ENCODE peak calls at places on chromosomes 7 and 10, in six cellular contexts. G, H, J, K, B and O are unnamed samples.

GRCh38 chr10:62620491-62620890 is 184.0 kb upstream of the ADO start:
- DNase-seq in G (no peak), H (no peak), J (no peak), K (no peak), B (no peak), O (no peak)

GRCh38 chr7:105708681-105709080 is 127.4 kb upstream of the EFCAB10 start:
- DNase-seq in G (no peak), H (no peak), J (no peak), K (no peak), B (no peak), O (no peak)

GRCh38 chr7:157097569-157097968 is 41.2 kb upstream of the UBE3C start:
- DNase-seq in G (no peak), H (no peak), J (no peak), K (no peak), B (no peak), O (no peak)

GRCh38 chr10:31739146-31739545 is 189.5 kb downstream of the ARHGAP12 start:
- DNase-seq in G (no peak), H (no peak), J (no peak), K (no peak), B (no peak), O (no peak)

GRCh38 chr7:105530126-105530525 is 1.9 kb upstream of the RINT1 start:
- DNase-seq in G (no peak), H (no peak), J (no peak), K (no peak), B (no peak), O (no peak)

GRCh38 chr10:49282879-49283321 is 16.1 kb upstream of the C10orf71 start:
- DNase-seq in G (no peak), H (no peak), J (no peak), K (no peak), B (no peak), O (no peak)

GRCh38 chr7:75531359-75531821 is 39.3 kb downstream of the SPDYE5 start:
- DNase-seq in G (no peak), H (no peak), J (no peak), K (no peak), B (no peak), O (no peak)

GRCh38 chr7:1027285-1028043 is 16.9 kb upstream of the GPR146 start:
- DNase-seq in G (no peak), H (no peak), J (peak; percentile 38), K (peak; percentile 60), B (peak; percentile 45), O (peak; percentile 35)

GRCh38 chr10:58475322-58476277 is 37.1 kb upstream of the BICC1 start:
- DNase-seq in G (no peak), H (no peak), J (peak; percentile 83), K (no peak), B (peak; percentile 88), O (no peak)

GRCh38 chr10:91208645-91209044 is 11.8 kb upstream of the PCGF5 start:
- DNase-seq in G (no peak), H (no peak), J (no peak), K (no peak), B (no peak), O (no peak)
- TF ChIP-seq CTCF in G (no peak), H (no peak), J (no peak), K (no peak), B (no peak), O (no peak)

GRCh38 chr7:37285701-37286475 is 162.8 kb downstream of the ELMO1 start:
- DNase-seq in G (no peak), H (no peak), J (no peak), K (no peak), B (no peak), O (no peak)
- TF ChIP-seq CTCF in G (no peak), H (no peak), J (no peak), K (no peak), B (no peak), O (no peak)

GRCh38 chr7:139721844-139722243 is 56.0 kb downstream of the HIPK2 start:
- DNase-seq in G (no peak), H (no peak), J (no peak), K (no peak), B (no peak), O (no peak)

GRCh38 chr7:139721417-139721816 is 56.4 kb downstream of the HIPK2 start:
- DNase-seq in G (no peak), H (no peak), J (no peak), K (no peak), B (no peak), O (no peak)

GRCh38 chr7:139720186-139720585 is 57.6 kb downstream of the HIPK2 start:
- DNase-seq in G (no peak), H (no peak), J (no peak), K (no peak), B (no peak), O (no peak)

GRCh38 chr7:139720705-139721231 is 57.0 kb downstream of the HIPK2 start:
- DNase-seq in G (no peak), H (no peak), J (no peak), K (no peak), B (peak; percentile 56), O (no peak)

DNA sequence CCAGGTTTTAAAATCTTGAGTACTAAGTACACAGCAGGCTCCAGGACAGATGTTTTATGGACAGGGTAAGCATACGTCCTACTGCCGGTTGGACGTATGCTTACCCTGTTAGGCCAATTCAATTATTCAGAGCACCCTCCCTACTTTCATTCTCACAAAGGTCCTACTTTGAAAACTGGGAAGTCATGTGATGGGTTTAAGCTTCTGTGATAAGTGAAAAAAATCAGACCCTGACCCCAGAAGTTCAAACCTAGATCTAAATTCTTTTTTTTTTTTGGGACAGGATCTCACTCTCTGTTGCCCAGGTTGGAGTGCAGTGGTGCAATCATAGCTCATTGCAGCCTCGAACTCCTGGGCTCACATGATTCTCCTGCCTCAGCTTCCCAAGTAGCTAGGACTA is 55.2 kb downstream of the HIPK2 start:
- DNase-seq in G (no peak), H (no peak), J (no peak), K (no peak), B (no peak), O (no peak)
- TF ChIP-seq CTCF in G (no peak), H (no peak), J (no peak), K (no peak), B (no peak), O (no peak)

DNA sequence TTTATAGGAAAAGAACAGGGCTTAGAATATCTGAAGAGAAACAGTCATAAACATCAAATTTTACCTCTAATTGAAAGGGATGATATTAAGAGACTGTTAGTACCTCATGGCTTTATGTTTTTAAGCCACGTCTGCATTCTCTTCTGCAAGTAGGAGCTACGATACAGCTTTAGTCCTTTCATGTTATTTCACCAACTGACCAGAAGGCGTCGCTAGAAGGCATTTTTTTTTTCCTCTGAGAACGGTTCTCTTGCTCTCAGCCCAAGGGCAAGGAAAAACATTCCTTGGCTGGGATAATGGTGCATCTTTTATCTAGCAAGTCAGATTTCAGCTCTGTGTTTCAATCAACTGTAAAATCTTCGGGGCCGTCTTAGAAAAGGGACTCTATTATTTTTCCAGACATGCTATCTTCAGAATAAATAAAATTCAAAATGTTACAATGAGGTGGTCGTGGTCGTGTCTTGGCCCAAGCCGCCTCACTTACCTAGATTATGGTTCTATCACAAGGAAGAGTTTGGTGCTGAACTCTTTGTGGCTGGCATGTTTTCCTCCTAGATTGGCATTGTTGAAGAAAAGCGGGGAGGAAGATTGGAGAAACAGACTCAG is 41.6 kb upstream of the LYZL2 start:
- DNase-seq in G (peak; percentile 40), H (no peak), J (peak; percentile 54), K (no peak), B (peak; percentile 80), O (peak; percentile 53)
- TF ChIP-seq CTCF in G (peak; percentile 77), H (peak; percentile 75), J (peak; percentile 76), K (peak; percentile 79), B (peak; percentile 75), O (peak; percentile 81)

GRCh38 chr7:11478873-11479272 is 353.1 kb downstream of the THSD7A start:
- DNase-seq in G (no peak), H (no peak), J (no peak), K (no peak), B (no peak), O (no peak)
- TF ChIP-seq CTCF in G (no peak), H (no peak), J (no peak), K (no peak), B (no peak), O (no peak)